ENCODE peak calls at places on chromosome 5, in nine cellular contexts. L is left ventricle myocardium inferior, A is mesendoderm, X is upper lobe of left lung, J is HCT116, D is A549, C is hepatocyte, T is body of pancreas, M is tibial artery. Q is an unnamed sample. For H3K4me1, the result is how much of the 10 kb centered on the place peaks cover.

GRCh38 chr5:41973087-41973486 is 48.0 kb downstream of the FBXO4 start:
- DNase-seq in L (no peak), A (no peak), X (no peak), J (no peak), D (no peak), C (no peak), T (no peak), M (no peak), Q (no peak)

GRCh38 chr5:78547731-78548189 is 100.8 kb downstream of the LHFPL2 start:
- DNase-seq in L (peak), A (no peak), X (no peak), J (no peak), D (no peak), C (peak), T (peak), M (peak), Q (no peak)

GRCh38 chr5:76283670-76284069 is 119.4 kb upstream of the IQGAP2 start:
- DNase-seq in L (no peak), A (peak), X (no peak), J (no peak), D (no peak), C (no peak), T (no peak), M (no peak), Q (no peak)

GRCh38 chr5:65624570-65625555 is at the start of the genes SHLD3 and TRAPPC13:
- DNase-seq in L (peak), A (peak), X (peak), J (peak), D (peak), C (peak), T (peak), M (peak), Q (peak)

GRCh38 chr5:108557686-108558085 is 175.8 kb upstream of the FBXL17 start:
- DNase-seq in L (no peak), A (no peak), X (peak), J (no peak), D (no peak), C (peak), T (no peak), M (no peak), Q (no peak)

GRCh38 chr5:55913396-55914140 is 62.4 kb downstream of the IL31RA start:
- DNase-seq in L (no peak), A (no peak), X (no peak), J (no peak), D (no peak), C (no peak), T (no peak), M (no peak), Q (no peak)

GRCh38 chr5:44443172-44443571 is 54.0 kb upstream of the FGF10 start:
- DNase-seq in L (no peak), A (peak), X (no peak), J (no peak), D (no peak), C (no peak), T (no peak), M (no peak), Q (no peak)

GRCh38 chr5:133289686-133290367 is 238.0 kb downstream of the HSPA4 start:
- DNase-seq in L (no peak), A (no peak), X (no peak), J (no peak), D (no peak), C (no peak), T (peak), M (no peak), Q (no peak)

GRCh38 chr5:177430146-177430951 is 3.9 kb downstream of the GRK6 start:
- DNase-seq in L (no peak), A (no peak), X (no peak), J (no peak), D (no peak), C (no peak), T (no peak), M (no peak), Q (no peak)

GRCh38 chr5:156096259-156096658 is 230.7 kb upstream of the SGCD start:
- DNase-seq in L (no peak), A (no peak), X (no peak), J (no peak), D (no peak), C (no peak), T (no peak), M (no peak), Q (no peak)

GRCh38 chr5:26415987-26416386 is 622.4 kb downstream of the CDH9 start:
- DNase-seq in L (no peak), A (no peak), X (no peak), J (no peak), D (no peak), C (no peak), T (no peak), M (no peak), Q (no peak)

GRCh38 chr5:1510151-1510561 is 13.6 kb downstream of the LPCAT1 start:
- DNase-seq in L (peak), A (no peak), X (no peak), J (no peak), D (no peak), C (no peak), T (no peak), M (no peak), Q (no peak)

GRCh38 chr5:151811593-151812321 is 40.0 kb downstream of the G3BP1 start:
- DNase-seq in L (no peak), A (no peak), X (no peak), J (no peak), D (no peak), C (no peak), T (no peak), M (no peak), Q (no peak)

GRCh38 chr5:93598997-93599371 is 16.0 kb downstream of the NR2F1 start:
- DNase-seq in L (no peak), A (no peak), X (no peak), J (no peak), D (no peak), C (no peak), T (no peak), M (no peak), Q (no peak)

GRCh38 chr5:23727271-23727670 is 219.9 kb downstream of the PRDM9 start:
- DNase-seq in L (no peak), A (no peak), X (no peak), J (no peak), D (no peak), C (peak), T (no peak), M (no peak), Q (no peak)

GRCh38 chr5:42143361-42143760 is 218.3 kb downstream of the FBXO4 start:
- DNase-seq in L (no peak), A (no peak), X (no peak), J (no peak), D (no peak), C (no peak), T (no peak), M (no peak), Q (no peak)

GRCh38 chr5:8253376-8253775 is 384.4 kb downstream of the MTRR start:
- DNase-seq in L (no peak), A (no peak), X (no peak), J (no peak), D (no peak), C (no peak), T (no peak), M (no peak), Q (no peak)

GRCh38 chr5:85278193-85278592 is 893.5 kb upstream of the EDIL3 start:
- DNase-seq in L (no peak), A (peak), X (no peak), J (no peak), D (no peak), C (no peak), T (no peak), M (no peak), Q (no peak)

GRCh38 chr5:179595916-179596315 is 27.6 kb downstream of the HNRNPH1 start:
- DNase-seq in L (no peak), A (no peak), X (no peak), J (no peak), D (no peak), C (no peak), T (no peak), M (no peak), Q (no peak)

GRCh38 chr5:159878988-159879471 is 37.3 kb upstream of the ADRA1B start:
- DNase-seq in L (peak), A (peak), X (peak), J (no peak), D (peak), C (peak), T (peak), M (peak), Q (peak)

GRCh38 chr5:106205916-106206571 is 1464.7 kb downstream of the EFNA5 start:
- DNase-seq in L (no peak), A (no peak), X (no peak), J (no peak), D (no peak), C (no peak), T (no peak), M (no peak), Q (no peak)

GRCh38 chr5:14264605-14265316 is 121.6 kb downstream of the TRIO start:
- DNase-seq in L (peak), A (peak), X (peak), J (peak), D (peak), C (peak), T (peak), M (peak), Q (peak)

GRCh38 chr5:132022737-132023136 is 11.3 kb upstream of the ACSL6 start:
- DNase-seq in L (no peak), A (no peak), X (no peak), J (no peak), D (no peak), C (no peak), T (no peak), M (no peak), Q (no peak)

GRCh38 chr5:20370061-20370460 is 382.1 kb upstream of the CDH18 start:
- DNase-seq in L (no peak), A (no peak), X (no peak), J (no peak), D (no peak), C (no peak), T (no peak), M (no peak), Q (no peak)

GRCh38 chr5:171484460-171484899 is 65.0 kb downstream of the FGF18 start:
- DNase-seq in L (no peak), A (no peak), X (no peak), J (peak), D (peak), C (no peak), T (peak), M (no peak), Q (no peak)

GRCh38 chr5:154712518-154713437 is 42.4 kb upstream of the LARP1 start:
- DNase-seq in L (no peak), A (peak), X (peak), J (peak), D (no peak), C (peak), T (peak), M (no peak), Q (peak)

GRCh38 chr5:90483206-90483605 is 8.5 kb downstream of the POLR3G start:
- DNase-seq in L (no peak), A (no peak), X (no peak), J (no peak), D (no peak), C (no peak), T (no peak), M (no peak), Q (no peak)

GRCh38 chr5:113382736-113383135 is 52.1 kb downstream of the TSSK1B start:
- DNase-seq in L (no peak), A (no peak), X (no peak), J (no peak), D (no peak), C (no peak), T (no peak), M (no peak), Q (no peak)

GRCh38 chr5:37658440-37658839 is 181.4 kb downstream of the GDNF start:
- DNase-seq in L (no peak), A (peak), X (no peak), J (no peak), D (no peak), C (no peak), T (no peak), M (no peak), Q (no peak)

GRCh38 chr5:59789894-59790293 is 103.6 kb downstream of the PDE4D start:
- DNase-seq in L (no peak), A (no peak), X (no peak), J (no peak), D (no peak), C (no peak), T (no peak), M (no peak), Q (no peak)

GRCh38 chr5:177426566-177427210 is at the start of gene GRK6:
- DNase-seq in L (peak), A (peak), X (peak), J (no peak), D (peak), C (peak), T (peak), M (no peak), Q (peak)

GRCh38 chr5:96958977-96959376 is 23.1 kb downstream of the LNPEP start:
- DNase-seq in L (no peak), A (no peak), X (no peak), J (no peak), D (no peak), C (no peak), T (no peak), M (no peak), Q (no peak)

GRCh38 chr5:96962540-96962991 is 26.7 kb downstream of the LNPEP start:
- DNase-seq in L (no peak), A (no peak), X (no peak), J (no peak), D (no peak), C (no peak), T (no peak), M (no peak), Q (no peak)

GRCh38 chr5:96963267-96963666 is 27.4 kb downstream of the LNPEP start:
- DNase-seq in L (peak), A (no peak), X (peak), J (no peak), D (no peak), C (peak), T (peak), M (peak), Q (no peak)

GRCh38 chr5:96957125-96958041 is 21.5 kb downstream of the LNPEP start:
- DNase-seq in L (no peak), A (no peak), X (no peak), J (no peak), D (no peak), C (no peak), T (no peak), M (no peak), Q (peak)

GRCh38 chr5:96961053-96961452 is 25.2 kb downstream of the LNPEP start:
- DNase-seq in L (no peak), A (no peak), X (no peak), J (no peak), D (no peak), C (no peak), T (no peak), M (no peak), Q (no peak)
- H3K4me3 ChIP-seq in L (no peak), A (no peak), X (no peak), J (no peak), D (no peak), C (no peak), T (no peak), M (no peak), Q (no peak)

DNA sequence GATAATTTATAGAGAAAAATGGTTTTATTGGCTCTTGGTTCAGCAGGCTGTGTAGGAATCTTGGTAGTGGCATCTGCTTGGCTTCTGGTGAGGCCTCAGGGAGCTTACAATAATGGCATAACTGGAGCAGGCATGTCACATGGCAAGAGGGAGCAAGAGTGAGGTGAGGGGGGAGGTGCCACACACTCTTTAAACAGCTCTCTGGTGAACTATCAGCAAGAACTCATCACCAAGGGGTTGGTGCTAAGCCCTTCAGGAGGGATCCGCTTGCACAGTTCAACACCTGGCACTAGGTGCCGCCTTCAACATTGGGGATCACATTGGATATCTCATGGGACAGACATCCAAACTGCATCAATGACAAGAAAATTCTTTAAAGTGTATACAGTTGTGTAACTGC is 10.5 kb downstream of the GPBP1 start:
- DNase-seq in L (no peak), A (peak), X (no peak), J (no peak), D (no peak), C (no peak), T (no peak), M (no peak), Q (no peak)
- H3K4me1 ChIP-seq in L (half or more), A (under half), X (half or more), J (under half), D (under half), C (under half), T (half or more), M (under half), Q (under half)

DNA sequence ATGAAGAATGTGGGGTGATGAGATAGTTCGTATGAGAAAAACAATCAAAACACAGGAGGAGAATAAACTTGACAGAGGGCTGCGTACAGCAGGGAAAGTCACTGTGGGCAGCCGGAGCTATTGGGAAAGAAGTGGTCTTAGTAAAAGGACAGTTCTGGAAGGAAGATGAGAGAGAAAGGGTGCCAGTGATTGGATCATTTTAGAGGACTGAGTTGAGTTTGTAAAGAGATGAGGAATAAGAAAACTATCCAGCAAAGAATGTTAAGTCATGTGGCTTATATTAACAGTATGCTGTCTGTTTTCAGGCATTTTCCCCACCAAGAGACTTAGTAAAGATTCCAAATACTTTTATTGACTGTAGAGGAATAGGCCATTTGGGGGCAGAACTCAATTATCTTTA is 15.4 kb upstream of the LOX start:
- DNase-seq in L (no peak), A (no peak), X (no peak), J (no peak), D (no peak), C (peak), T (no peak), M (no peak), Q (no peak)
- H3K4me3 ChIP-seq in L (no peak), A (no peak), X (no peak), J (no peak), D (no peak), C (no peak), T (no peak), M (no peak), Q (no peak)

DNA sequence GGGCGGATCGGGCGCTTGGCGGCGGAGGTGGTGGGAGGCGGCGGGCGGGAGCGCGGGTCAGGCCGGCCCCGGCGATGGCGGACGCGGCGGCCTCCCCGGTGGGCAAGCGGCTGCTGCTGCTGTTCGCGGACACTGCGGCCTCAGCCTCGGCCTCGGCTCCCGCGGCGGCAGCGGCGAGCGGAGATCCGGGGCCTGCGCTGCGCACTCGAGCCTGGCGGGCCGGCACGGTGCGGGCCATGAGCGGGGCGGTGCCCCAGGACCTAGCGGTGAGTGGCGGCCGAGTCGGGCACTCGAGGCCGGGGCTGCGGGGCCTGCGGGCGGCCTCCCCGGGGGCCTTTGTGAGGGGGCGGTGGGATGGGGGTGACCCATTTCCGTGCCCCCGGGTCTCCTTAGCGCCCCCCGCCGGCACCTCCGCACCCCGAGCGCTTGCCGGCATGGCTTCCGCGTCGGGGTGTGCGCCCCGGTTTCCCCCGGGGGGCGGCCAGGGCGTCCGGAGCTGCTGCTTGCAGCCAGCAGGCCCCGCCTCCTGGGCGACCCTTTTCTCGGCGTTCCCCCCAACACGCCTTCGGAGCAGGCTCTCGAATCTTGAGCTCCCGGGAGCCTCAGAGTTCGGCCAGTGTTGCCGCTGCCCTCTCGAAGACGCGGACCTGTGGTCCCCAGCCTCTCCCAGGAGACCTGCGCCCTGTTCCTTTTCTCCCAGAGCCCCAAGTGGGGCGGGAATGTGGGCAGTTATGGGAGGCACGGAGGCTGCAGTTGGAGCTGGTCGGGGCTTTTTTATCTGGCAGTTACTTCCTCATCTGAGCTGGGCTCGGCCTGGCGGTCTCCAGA is 451 bp downstream of the KDM3B start:
- DNase-seq in L (peak), A (peak), X (peak), J (no peak), D (peak), C (peak), T (peak), M (peak), Q (peak)
- H3K4me1 ChIP-seq in L (half or more), A (under half), X (under half), J (under half), D (under half), C (under half), T (under half), M (under half), Q (under half)

DNA sequence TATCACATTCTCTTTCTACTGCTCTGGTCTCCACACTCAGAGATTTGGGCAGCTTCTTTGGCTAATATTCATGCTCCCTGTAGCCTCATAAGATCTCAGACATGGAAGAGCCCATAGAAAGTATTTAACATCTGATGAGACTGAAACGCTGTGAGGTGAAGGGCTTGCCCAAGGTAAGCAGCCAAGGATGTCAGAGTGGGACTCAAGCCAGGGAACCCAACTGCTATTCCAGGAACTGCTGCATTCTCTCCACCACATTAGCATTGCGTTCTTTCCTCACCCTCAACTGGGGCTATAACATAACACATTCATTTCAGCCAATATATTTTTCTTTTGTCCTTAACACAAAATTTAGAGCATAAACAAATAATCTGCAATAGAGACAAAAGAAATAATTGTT is 3.8 kb downstream of the ADRB2 start:
- DNase-seq in L (peak), A (no peak), X (no peak), J (no peak), D (no peak), C (no peak), T (no peak), M (no peak), Q (no peak)
- H3K4me3 ChIP-seq in L (peak), A (no peak), X (peak), J (no peak), D (no peak), C (no peak), T (no peak), M (peak), Q (no peak)

GRCh38 chr5:169964247-169964646 is 16.0 kb downstream of the INSYN2B start:
- DNase-seq in L (no peak), A (no peak), X (no peak), J (no peak), D (no peak), C (no peak), T (no peak), M (no peak), Q (no peak)
- H3K4me1 ChIP-seq in L (under half), A (under half), X (under half), J (under half), D (under half), C (under half), T (under half), M (under half), Q (under half)

GRCh38 chr5:35853652-35854051 is 3.0 kb upstream of the IL7R start:
- DNase-seq in L (no peak), A (no peak), X (peak), J (no peak), D (no peak), C (no peak), T (peak), M (no peak), Q (no peak)

GRCh38 chr5:35852084-35852734 is 4.5 kb upstream of the IL7R start:
- DNase-seq in L (no peak), A (no peak), X (no peak), J (no peak), D (peak), C (no peak), T (no peak), M (no peak), Q (no peak)

GRCh38 chr5:35854248-35854647 is 2.4 kb upstream of the IL7R start:
- DNase-seq in L (no peak), A (no peak), X (no peak), J (no peak), D (no peak), C (no peak), T (no peak), M (no peak), Q (no peak)

GRCh38 chr5:35849850-35850249 is 6.8 kb upstream of the IL7R start:
- DNase-seq in L (no peak), A (no peak), X (no peak), J (no peak), D (no peak), C (no peak), T (no peak), M (no peak), Q (no peak)

GRCh38 chr5:35851282-35851681 is 5.4 kb upstream of the IL7R start:
- DNase-seq in L (no peak), A (peak), X (no peak), J (no peak), D (no peak), C (no peak), T (no peak), M (no peak), Q (no peak)
- H3K4me3 ChIP-seq in L (no peak), A (no peak), X (peak), J (no peak), D (no peak), C (no peak), T (no peak), M (peak), Q (no peak)